ENCODE peak calls at places on chromosomes 5 and 9, in five cellular contexts. I is omental fat pad, D is AG04450, K is H9, Q is stomach. C is an unnamed sample.

GRCh38 chr5:157816682-157817268 is 42.2 kb downstream of the CLINT1 start:
- DNase-seq in Q (no peak), K (no peak), D (no peak), I (no peak), C (no peak)

GRCh38 chr5:175466700-175467318 is 11.6 kb upstream of the SFXN1 start:
- DNase-seq in I (no peak), D (no peak), K (no peak), Q (no peak), C (no peak)

GRCh38 chr9:106731910-106732309 is 131.1 kb upstream of the ZNF462 start:
- DNase-seq in Q (no peak), D (no peak), I (no peak), K (no peak), C (no peak)

GRCh38 chr5:60851681-60852080 is 7.6 kb upstream of the ELOVL7 start:
- DNase-seq in K (no peak), I (no peak), D (no peak), Q (no peak), C (no peak)

GRCh38 chr5:17910318-17910717 is 276.1 kb downstream of the TAF11L14 start:
- DNase-seq in Q (no peak), I (no peak), D (no peak), K (no peak), C (no peak)

GRCh38 chr9:73543727-73544126 is 392.1 kb downstream of the ANXA1 start:
- DNase-seq in D (no peak), Q (no peak), K (no peak), I (no peak), C (no peak)

GRCh38 chr5:58629190-58630159 is 46.6 kb downstream of the RAB3C start:
- DNase-seq in D (no peak), I (no peak), K (no peak), Q (peak), C (no peak)

GRCh38 chr5:14351086-14351661 is 208.0 kb downstream of the TRIO start:
- DNase-seq in D (no peak), I (no peak), K (no peak), Q (no peak), C (no peak)

GRCh38 chr9:128862401-128862851 is 19.3 kb downstream of the KYAT1 start:
- DNase-seq in K (no peak), Q (peak), I (no peak), D (no peak), C (no peak)

GRCh38 chr9:83154087-83154736 is 91.3 kb upstream of the RASEF start:
- DNase-seq in K (no peak), Q (peak), I (no peak), D (no peak), C (no peak)

GRCh38 chr5:139653616-139654015 is 5.5 kb downstream of the CXXC5 start:
- DNase-seq in D (no peak), K (no peak), I (no peak), Q (no peak), C (no peak)

GRCh38 chr9:14132798-14133197 is 181.1 kb downstream of the NFIB start:
- DNase-seq in D (no peak), I (no peak), K (no peak), Q (no peak), C (no peak)

GRCh38 chr5:45038366-45038987 is 229.7 kb downstream of the MRPS30 start:
- DNase-seq in D (no peak), Q (no peak), K (no peak), I (no peak), C (no peak)

GRCh38 chr9:79257215-79257614 is 314.6 kb upstream of the TLE4 start:
- DNase-seq in D (no peak), K (peak), I (no peak), Q (no peak), C (no peak)

GRCh38 chr9:137350696-137351584 is 48.9 kb upstream of the NRARP start:
- DNase-seq in D (no peak), K (no peak), Q (peak), I (no peak), C (no peak)
- TF ChIP-seq CTCF in D (no peak), K (no peak), Q (no peak), I (no peak), C (no peak)

GRCh38 chr9:113219186-113219936 is 1.7 kb downstream of the FKBP15 start:
- DNase-seq in I (no peak), K (no peak), Q (no peak), D (no peak), C (no peak)
- TF ChIP-seq CTCF in I (no peak), K (no peak), Q (no peak), D (no peak), C (no peak)

DNA sequence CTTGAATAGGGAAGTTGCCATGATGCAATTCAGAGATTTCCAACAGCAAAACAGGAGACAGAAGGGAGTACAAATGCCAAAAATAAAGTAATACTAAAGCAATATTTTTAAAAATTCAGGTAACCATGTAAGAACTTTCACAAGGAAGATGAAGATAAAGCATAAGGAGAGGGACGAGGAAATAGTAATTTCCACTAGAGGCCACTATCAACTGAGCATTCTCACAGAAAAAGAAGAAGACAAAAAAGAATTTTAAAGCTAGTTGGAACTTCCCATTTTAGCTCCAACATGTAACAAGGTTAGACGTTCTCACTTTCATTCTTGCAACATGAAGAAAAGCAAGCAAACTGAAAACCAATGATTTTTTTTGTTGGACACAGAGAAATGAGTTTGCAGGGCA is 779.9 kb upstream of the CDH6 start:
- DNase-seq in K (no peak), D (no peak), I (no peak), Q (no peak), C (no peak)
- TF ChIP-seq CTCF in K (peak), D (peak), I (no peak), Q (no peak), C (no peak)

GRCh38 chr5:143687604-143688003 is 124.4 kb upstream of the HMHB1 start:
- DNase-seq in I (no peak), D (no peak), K (no peak), Q (no peak), C (no peak)

GRCh38 chr5:143682221-143682620 is 129.7 kb upstream of the HMHB1 start:
- DNase-seq in Q (no peak), I (no peak), D (no peak), K (no peak), C (no peak)

GRCh38 chr5:143682788-143683419 is 129.1 kb upstream of the HMHB1 start:
- DNase-seq in D (no peak), I (no peak), K (no peak), Q (no peak), C (no peak)

GRCh38 chr5:143683459-143683858 is 128.5 kb upstream of the HMHB1 start:
- DNase-seq in K (no peak), D (no peak), I (no peak), Q (no peak), C (no peak)

DNA sequence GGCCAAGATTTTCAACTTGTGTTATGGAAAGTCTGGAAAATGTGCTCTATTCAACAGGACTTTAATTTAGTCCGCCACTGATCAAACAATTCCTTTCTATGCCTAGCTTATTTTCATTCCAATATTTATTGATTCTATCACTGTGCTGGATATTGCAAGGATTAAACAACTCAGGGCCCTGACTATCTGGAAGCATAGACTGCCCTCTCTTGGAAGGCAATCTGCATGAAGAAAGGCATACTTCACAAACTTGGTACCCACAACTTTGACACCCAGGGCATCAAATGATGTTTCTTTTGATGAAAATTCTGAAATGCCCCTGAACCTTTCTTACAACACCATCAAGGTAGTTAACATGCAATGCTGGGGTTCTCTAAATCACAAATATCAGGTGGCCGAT is 126.5 kb upstream of the HMHB1 start:
- DNase-seq in D (no peak), K (no peak), I (no peak), Q (no peak), C (no peak)
- TF ChIP-seq CTCF in D (peak), K (peak), I (no peak), Q (no peak), C (no peak)

DNA sequence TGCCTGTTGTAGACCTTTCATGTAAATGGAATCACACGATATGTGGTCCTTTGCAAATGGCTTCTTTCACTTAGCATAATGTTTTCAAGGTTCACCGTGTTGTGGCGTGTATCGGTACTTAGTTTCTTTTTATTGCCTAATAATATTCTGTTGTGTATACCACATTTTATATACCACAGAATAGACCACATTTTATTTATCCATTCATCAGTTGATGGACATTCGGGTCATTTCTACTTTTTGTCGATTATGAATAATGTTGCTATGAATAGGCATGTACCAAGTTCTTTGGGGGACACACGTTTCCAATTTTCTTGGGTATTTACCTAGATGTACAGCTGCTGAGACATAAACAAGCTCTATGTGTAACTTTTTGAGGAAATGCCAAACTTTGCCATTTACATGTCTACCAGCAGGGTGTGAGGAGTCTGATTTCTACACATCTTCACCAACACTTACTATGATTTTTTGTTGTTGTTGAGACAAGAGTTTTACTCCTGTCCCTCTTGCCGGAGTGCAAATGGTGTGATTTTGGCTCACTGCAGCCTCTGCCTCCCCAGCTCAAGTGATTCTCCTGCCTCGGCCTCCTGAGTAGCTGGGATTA is 144.7 kb downstream of the RGS3 start:
- DNase-seq in I (no peak), D (no peak), Q (no peak), K (no peak), C (no peak)
- TF ChIP-seq CTCF in I (no peak), D (peak), Q (no peak), K (no peak), C (no peak)

GRCh38 chr5:133905494-133905893 is 62.9 kb downstream of the C5orf15 start:
- DNase-seq in I (no peak), D (no peak), Q (no peak), K (no peak), C (no peak)

GRCh38 chr5:133907075-133907474 is 61.4 kb downstream of the C5orf15 start:
- DNase-seq in D (no peak), I (no peak), K (no peak), Q (peak), C (no peak)

GRCh38 chr5:133909584-133909983 is 58.8 kb downstream of the C5orf15 start:
- DNase-seq in Q (no peak), D (no peak), I (no peak), K (no peak), C (no peak)

GRCh38 chr5:133904641-133905040 is 63.8 kb downstream of the C5orf15 start:
- DNase-seq in D (no peak), I (no peak), Q (no peak), K (no peak), C (no peak)

DNA sequence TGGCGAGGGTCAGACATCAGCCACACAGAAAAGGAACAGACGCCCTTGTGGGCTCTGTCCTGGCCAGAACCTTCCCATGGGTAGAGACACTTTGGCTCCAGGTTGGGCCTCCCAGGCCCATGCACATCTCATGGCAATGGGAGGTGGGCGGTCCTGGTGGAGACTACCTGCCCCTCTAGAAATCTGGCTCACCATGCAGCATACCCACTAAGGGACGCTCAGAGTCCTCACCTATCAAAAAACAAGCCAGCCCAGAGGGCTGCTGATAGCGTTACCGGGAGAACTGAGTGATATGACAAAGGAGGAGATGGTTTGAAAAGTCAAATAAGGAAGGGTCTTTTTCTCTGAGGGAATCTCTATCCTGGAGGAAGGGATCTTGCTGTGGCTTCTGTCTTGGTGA is 62.1 kb downstream of the C5orf15 start:
- DNase-seq in D (no peak), K (peak), I (no peak), Q (no peak), C (no peak)
- TF ChIP-seq CTCF in D (no peak), K (peak), I (no peak), Q (no peak), C (no peak)

GRCh38 chr9:100346836-100347235 is 5.9 kb downstream of the TEX10 start:
- DNase-seq in K (no peak), D (peak), Q (no peak), I (no peak), C (no peak)
- TF ChIP-seq CTCF in K (no peak), D (no peak), Q (no peak), I (no peak), C (no peak)

DNA sequence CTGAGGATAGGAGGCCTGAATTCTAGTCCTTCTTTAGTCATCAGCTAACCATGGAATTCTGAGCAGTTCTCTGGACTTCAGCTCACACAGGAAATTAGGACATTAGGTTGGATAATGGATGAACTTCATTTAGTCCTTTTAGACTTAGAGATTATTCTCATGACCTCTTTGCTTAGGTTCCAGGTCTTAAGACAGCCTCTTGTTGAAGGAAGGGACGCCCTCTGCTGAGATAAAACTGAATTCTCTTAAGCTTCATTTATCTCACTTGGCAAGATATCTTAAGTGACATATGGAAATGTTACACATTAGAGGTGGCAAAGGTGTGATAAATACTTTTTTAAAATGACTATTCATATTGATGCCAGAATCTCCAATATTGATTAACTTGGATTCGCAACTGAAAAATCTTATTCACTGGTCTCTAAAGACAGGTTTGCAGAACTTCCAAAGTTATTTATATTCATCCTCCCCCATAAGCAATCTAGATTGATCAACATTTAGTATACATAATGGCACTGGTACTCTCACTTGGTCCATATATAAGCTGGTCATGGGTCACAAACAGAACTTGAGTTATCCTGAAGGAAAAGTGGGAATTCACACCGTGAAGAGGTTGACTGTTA is 16.9 kb upstream of the ZNF366 start:
- DNase-seq in K (no peak), I (no peak), Q (no peak), D (peak), C (no peak)
- TF ChIP-seq CTCF in K (peak), I (no peak), Q (no peak), D (peak), C (peak)